ENCODE peak calls at places on chromosomes 5 and 9, in four cellular contexts. B, K, R and Q are unnamed samples.

GRCh38 chr9:111805262-111805661 is 10.5 kb upstream of the SHOC1 start:
- DNase-seq in R (no peak), K (no peak), B (no peak), Q (no peak)

GRCh38 chr9:4620046-4620765 is 41.9 kb upstream of the PLPP6 start:
- DNase-seq in R (no peak), B (no peak), K (no peak), Q (no peak)

GRCh38 chr5:35239911-35240610 is 9.8 kb upstream of the PRLR start:
- DNase-seq in R (no peak), B (no peak), K (no peak), Q (no peak)

GRCh38 chr5:179536676-179537075 is 13.7 kb upstream of the RUFY1 start:
- DNase-seq in B (no peak), K (no peak), R (no peak), Q (no peak)

GRCh38 chr9:24900179-24900578 is 354.5 kb upstream of the IZUMO3 start:
- DNase-seq in K (no peak), R (no peak), B (no peak), Q (no peak)

GRCh38 chr9:129124507-129125069 is 13.4 kb downstream of the PTPA start:
- DNase-seq in B (no peak), R (no peak), K (no peak), Q (no peak)

GRCh38 chr5:58127486-58128220 is 332.2 kb downstream of the PLK2 start:
- DNase-seq in K (no peak), R (no peak), B (no peak), Q (no peak)

GRCh38 chr5:137201876-137202275 is 297.2 kb downstream of the SPOCK1 start:
- DNase-seq in B (no peak), R (no peak), K (no peak), Q (no peak)

GRCh38 chr5:428754-429452 is 14.1 kb upstream of the EXOC3 start:
- DNase-seq in K (no peak), B (no peak), R (no peak), Q (no peak)

GRCh38 chr9:116501871-116502270 is 185.2 kb upstream of the TRIM32 start:
- DNase-seq in B (no peak), K (no peak), R (no peak), Q (no peak)

GRCh38 chr9:128495804-128496417 is 8.6 kb upstream of the GLE1 start:
- DNase-seq in B (no peak), R (peak; percentile 70), K (no peak), Q (peak; percentile 20)

GRCh38 chr5:157463621-157464407 is 3.8 kb downstream of the NIPAL4 start:
- DNase-seq in B (no peak), R (no peak), K (no peak), Q (no peak)

GRCh38 chr5:43294226-43294625 is 19.0 kb downstream of the HMGCS1 start:
- DNase-seq in B (no peak), R (no peak), K (no peak), Q (no peak)

GRCh38 chr5:79133121-79133656 is 21.6 kb downstream of the BHMT start:
- DNase-seq in R (peak; percentile 7), B (no peak), K (no peak), Q (no peak)

GRCh38 chr9:5072871-5073270 is 87.8 kb downstream of the JAK2 start:
- DNase-seq in K (no peak), B (no peak), R (no peak), Q (no peak)

DNA sequence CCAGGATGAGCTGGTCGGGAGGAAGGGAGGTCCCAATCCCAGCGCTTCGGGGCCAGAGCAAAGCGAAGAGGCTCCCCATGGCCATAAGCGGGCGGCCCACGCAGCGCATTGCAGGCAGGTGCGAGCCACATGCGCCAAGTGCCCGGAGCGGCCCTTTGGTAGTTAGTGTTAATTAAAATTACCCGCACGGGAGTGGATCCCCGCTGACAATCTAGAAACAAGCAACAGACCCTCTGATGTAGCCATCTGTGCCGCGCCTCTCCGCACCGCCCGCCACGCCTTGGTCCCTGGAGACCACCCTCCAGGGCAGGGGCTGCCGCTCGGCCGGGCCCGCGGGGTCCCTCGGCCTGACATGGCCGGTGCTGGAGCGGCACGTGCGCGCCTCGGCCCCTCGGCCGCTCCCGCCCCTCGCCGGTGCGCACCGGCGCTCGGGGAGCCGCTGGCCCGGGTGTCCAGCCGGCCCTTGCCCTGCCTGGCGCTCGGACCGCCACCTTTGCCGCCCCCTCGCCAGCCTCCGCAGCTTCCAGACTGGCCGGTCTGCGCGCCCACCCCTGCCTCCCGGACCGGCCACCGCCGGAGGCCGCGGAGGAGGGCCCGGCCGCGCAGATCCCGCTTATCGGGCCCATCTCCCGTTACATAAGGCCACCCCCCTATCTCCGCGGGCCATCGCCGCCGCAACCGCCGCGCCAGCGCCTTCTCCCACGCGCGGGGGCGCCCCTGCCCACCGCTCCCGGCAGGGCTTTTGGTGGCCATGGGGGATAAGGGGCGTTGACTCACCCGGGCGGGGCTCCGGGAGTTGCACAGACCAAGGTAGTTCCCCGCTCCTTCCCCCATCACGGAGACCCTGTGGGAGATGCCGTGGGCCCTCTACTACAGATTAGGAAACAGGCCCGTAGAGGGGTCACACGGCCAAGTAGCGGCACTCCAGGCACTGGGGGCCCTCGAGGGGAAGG is 1.9 kb upstream of the IL13 start:
- DNase-seq in B (no peak), R (no peak), K (no peak), Q (peak; percentile 55)
- TF ChIP-seq MAX in B (no peak), R (no peak), K (no peak), Q (peak; percentile 83)

GRCh38 chr5:134465856-134466240 is 54.2 kb upstream of the CDKN2AIPNL start:
- DNase-seq in B (no peak), R (peak; percentile 73), K (peak; percentile 98), Q (peak; percentile 89)

GRCh38 chr5:134463176-134463720 is 51.6 kb upstream of the CDKN2AIPNL start:
- DNase-seq in R (no peak), K (no peak), B (no peak), Q (no peak)

GRCh38 chr5:134462761-134463160 is 51.1 kb upstream of the CDKN2AIPNL start:
- DNase-seq in K (no peak), B (no peak), R (no peak), Q (no peak)

GRCh38 chr5:134464988-134465855 is 53.5 kb upstream of the CDKN2AIPNL start:
- DNase-seq in R (peak; percentile 8), K (no peak), B (peak; percentile 43), Q (no peak)

DNA sequence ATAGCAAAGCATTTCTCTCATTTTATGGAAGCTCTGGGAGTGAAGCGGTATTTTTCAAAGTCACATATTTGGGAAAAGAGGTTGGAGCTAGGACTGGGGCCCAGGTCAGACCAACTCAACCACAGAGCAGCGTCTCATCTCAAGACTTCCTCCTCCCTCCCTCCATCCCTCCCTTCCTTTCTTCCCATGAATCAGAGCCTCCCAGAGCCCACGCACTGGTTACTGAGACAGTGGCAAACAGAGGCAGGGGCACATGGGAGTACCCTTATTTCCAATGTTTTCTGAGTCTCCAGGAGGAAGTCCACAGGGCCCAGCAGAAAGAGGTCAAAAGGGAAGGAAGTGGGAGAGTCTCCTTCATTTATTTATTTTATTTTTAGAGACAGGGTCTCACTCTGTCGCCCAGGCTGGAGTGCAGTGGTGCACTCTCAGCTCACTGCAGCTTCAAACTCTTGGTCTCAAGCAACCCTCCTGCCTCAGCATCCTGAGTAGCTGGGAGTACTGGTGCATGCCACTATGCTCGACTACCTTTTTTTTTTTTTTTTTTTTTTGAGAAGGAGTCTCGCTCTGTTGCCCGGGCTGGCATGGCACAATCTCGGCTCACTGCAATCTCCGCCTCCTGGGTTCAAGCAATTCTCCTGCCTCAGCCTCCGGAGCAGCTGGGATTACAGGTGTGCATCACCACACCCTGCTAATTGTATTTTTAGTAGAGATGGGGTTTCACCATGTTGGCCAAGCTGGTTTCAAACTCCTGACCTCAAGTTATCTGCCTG is 52.5 kb upstream of the CDKN2AIPNL start:
- DNase-seq in B (no peak), K (no peak), R (no peak), Q (no peak)
- TF ChIP-seq TCF7 in B (no peak), K (no peak), R (no peak), Q (no peak)

GRCh38 chr5:118327389-118327788 is 661.0 kb downstream of the DTWD2 start:
- DNase-seq in B (no peak), R (no peak), K (no peak), Q (no peak)

DNA sequence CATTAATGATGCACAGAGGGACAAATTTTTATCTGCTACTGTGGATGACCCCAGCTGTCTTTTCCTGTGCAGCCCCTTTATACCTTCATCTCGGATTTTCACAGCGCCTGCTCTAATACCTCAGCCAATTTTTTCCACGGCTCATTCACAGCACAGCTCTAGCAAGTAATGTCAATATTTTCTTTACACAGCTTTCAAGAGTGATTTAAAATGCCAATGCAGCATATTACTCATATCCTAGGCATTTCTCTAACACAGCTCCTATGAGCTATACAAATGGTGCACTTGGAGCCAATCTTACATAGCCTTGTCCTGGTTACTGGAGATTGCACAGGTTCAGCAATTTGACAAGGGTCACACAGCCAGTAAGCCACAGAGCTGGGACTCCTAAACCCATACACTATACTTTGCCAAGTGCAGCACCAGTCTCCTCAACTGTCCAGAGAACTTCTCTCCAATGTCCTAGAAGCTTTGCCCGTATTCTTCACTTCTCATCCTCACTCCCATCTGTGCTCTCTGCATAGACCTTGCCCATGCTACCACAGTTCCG is 661.8 kb downstream of the DTWD2 start:
- DNase-seq in B (no peak), K (no peak), R (no peak), Q (no peak)
- TF ChIP-seq MAX in B (no peak), K (no peak), R (no peak), Q (no peak)

DNA sequence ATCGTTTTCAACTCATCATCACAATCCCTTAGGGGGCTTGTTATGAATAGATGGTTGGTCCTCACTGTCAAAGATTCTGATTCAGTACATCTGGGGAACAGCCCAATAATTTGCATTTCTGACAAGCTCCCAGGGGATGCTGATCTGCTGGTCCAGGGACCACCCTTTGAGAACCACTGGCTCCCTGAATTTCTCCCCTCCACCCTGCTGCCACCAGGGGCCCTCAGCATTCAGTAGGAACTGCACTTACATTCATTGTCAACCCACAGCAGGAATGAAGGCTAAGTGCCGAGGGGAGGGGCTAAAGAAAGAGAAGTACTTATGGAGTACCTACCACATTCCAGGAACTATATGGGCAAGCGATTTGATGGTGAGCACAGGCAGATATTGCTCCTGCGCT is 85.9 kb downstream of the BOD1 start:
- DNase-seq in R (peak; percentile 16), B (no peak), K (no peak), Q (peak; percentile 63)
- TF ChIP-seq TCF7 in R (no peak), B (no peak), K (no peak), Q (no peak)

DNA sequence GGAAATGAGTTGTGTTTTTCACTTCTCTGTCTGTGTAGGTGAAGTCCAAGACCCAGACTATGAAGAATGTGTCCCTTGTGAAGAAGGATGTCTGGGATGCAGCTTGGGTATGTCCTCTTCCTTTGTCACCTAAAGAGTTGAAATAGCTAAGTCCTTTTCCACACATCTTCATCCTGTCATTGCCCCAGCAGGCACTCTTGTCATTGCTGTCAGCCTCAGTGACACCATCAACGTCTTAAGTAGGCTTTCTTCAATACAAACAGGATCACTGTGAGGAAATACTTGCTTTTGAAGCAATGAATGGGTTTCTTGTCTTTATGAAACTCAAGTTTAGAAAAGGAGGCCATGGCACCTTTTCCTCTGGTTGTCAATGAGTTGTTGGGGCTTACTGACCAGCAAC is 153.6 kb downstream of the RFK start:
- DNase-seq in B (no peak), K (no peak), R (no peak), Q (no peak)
- TF ChIP-seq MAX in B (no peak), K (no peak), R (no peak), Q (no peak)

GRCh38 chr5:139745121-139745799 is 50.3 kb upstream of the PSD2 start:
- DNase-seq in B (no peak), R (no peak), K (peak; percentile 75), Q (peak; percentile 60)
- TF ChIP-seq TCF7 in B (no peak), R (no peak), K (no peak), Q (no peak)